ENCODE peak calls at places on chromosomes 12 and 14, in six cellular contexts. X, T, M, N, O and J are unnamed samples.

GRCh38 chr12:68745376-68745903 is 536 bp upstream of the SLC35E3 start:
- DNase-seq in X (no peak), N (no peak), O (peak), M (no peak), T (no peak), J (no peak)

GRCh38 chr14:79947440-79947839 is 263.9 kb downstream of the DIO2 start:
- DNase-seq in O (no peak), X (no peak), M (no peak), N (no peak), T (no peak), J (peak)

GRCh38 chr14:89616425-89617141 is 199.6 kb upstream of the FOXN3 start:
- DNase-seq in X (no peak), N (peak), T (peak), O (no peak), M (no peak), J (no peak)

GRCh38 chr12:103880299-103881142 is 39.5 kb upstream of the NT5DC3 start:
- DNase-seq in X (no peak), T (no peak), N (no peak), O (peak), M (no peak), J (no peak)

GRCh38 chr12:80580254-80580653 is 127.2 kb upstream of the MYF6 start:
- DNase-seq in X (no peak), O (peak), T (peak), M (no peak), N (no peak), J (no peak)

GRCh38 chr12:81365284-81365683 is 287.4 kb downstream of the ACSS3 start:
- DNase-seq in O (no peak), X (no peak), N (no peak), T (no peak), M (no peak), J (no peak)

GRCh38 chr14:92510972-92511371 is 2.6 kb upstream of the RIN3 start:
- DNase-seq in M (no peak), X (peak), T (no peak), N (no peak), O (peak), J (peak)

GRCh38 chr14:61812347-61813100 is 50.3 kb downstream of the SNAPC1 start:
- DNase-seq in O (no peak), N (no peak), X (peak), T (peak), M (peak), J (peak)

GRCh38 chr12:22042981-22043669 is 2.9 kb upstream of the CMAS start:
- DNase-seq in N (no peak), O (peak), M (no peak), T (peak), X (no peak), J (no peak)

GRCh38 chr14:75222208-75222701 is 45.8 kb upstream of the TMED10 start:
- DNase-seq in O (peak), T (peak), M (no peak), N (no peak), X (no peak), J (no peak)

GRCh38 chr12:12721251-12721689 is 4.1 kb downstream of the CDKN1B start:
- DNase-seq in X (no peak), N (no peak), M (no peak), O (no peak), T (peak), J (no peak)

GRCh38 chr14:93954900-93955891 is 21.2 kb downstream of the ASB2 start:
- DNase-seq in O (no peak), M (no peak), N (peak), T (no peak), X (no peak), J (no peak)

GRCh38 chr12:113684053-113684907 is 212.6 kb upstream of the LHX5 start:
- DNase-seq in M (no peak), X (peak), T (peak), N (no peak), O (no peak), J (peak)

GRCh38 chr14:58747181-58747580 is 109.4 kb downstream of the DACT1 start:
- DNase-seq in O (no peak), M (peak), T (peak), X (no peak), N (no peak), J (no peak)

GRCh38 chr12:52307836-52308806 is 13.1 kb downstream of the KRT83 start:
- DNase-seq in M (no peak), T (peak), N (peak), X (peak), O (peak), J (peak)

GRCh38 chr14:60777856-60778578 is 43.5 kb downstream of the MNAT1 start:
- DNase-seq in O (peak), T (peak), N (no peak), M (no peak), X (no peak), J (no peak)

GRCh38 chr12:7966558-7966957 is 30.6 kb upstream of the SLC2A3 start:
- DNase-seq in X (no peak), N (no peak), M (no peak), O (no peak), T (peak), J (no peak)

GRCh38 chr14:103161054-103161397 is 37.8 kb downstream of the TNFAIP2 start:
- DNase-seq in M (no peak), T (peak), N (no peak), O (no peak), X (no peak), J (no peak)

GRCh38 chr12:107110519-107110859 is 17.1 kb upstream of the CRY1 start:
- DNase-seq in O (no peak), N (no peak), T (no peak), X (no peak), M (no peak), J (no peak)

GRCh38 chr12:749871-750270 is 2.5 kb upstream of the WNK1 start:
- DNase-seq in M (no peak), O (no peak), N (no peak), X (no peak), T (no peak), J (no peak)
- H3K27ac ChIP-seq in M (no peak), O (no peak), N (no peak), X (no peak), T (no peak), J (peak)

GRCh38 chr14:24940213-24940783 is 109.6 kb downstream of the STXBP6 start:
- DNase-seq in N (no peak), X (no peak), O (no peak), M (no peak), T (no peak), J (no peak)

GRCh38 chr14:24941719-24942118 is 108.2 kb downstream of the STXBP6 start:
- DNase-seq in T (no peak), X (no peak), M (no peak), O (no peak), N (no peak), J (no peak)

GRCh38 chr14:24944800-24945199 is 105.1 kb downstream of the STXBP6 start:
- DNase-seq in M (no peak), O (no peak), X (no peak), T (no peak), N (no peak), J (no peak)

GRCh38 chr14:24938593-24938992 is 111.4 kb downstream of the STXBP6 start:
- DNase-seq in O (no peak), X (peak), T (peak), M (no peak), N (no peak), J (no peak)

DNA sequence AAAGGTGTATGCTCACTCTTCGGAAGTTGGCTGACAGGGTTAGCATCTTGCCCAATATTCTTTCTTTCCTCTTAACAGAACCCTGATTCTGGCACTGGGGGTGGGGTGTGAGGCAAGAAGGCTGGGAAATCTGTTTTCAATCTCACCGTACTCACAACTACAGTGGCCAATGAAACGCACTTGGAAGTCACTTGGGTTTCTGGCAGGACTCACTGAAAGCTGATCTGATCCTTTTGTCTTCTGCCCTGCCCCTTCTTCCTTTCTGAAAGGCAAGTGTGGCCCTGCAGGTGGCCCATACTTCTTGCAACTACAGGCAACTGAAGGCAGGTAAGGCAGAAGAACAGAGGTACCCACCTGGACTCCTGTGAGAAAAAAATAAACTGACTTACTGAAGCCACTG is 106.9 kb downstream of the STXBP6 start:
- DNase-seq in T (no peak), O (no peak), M (no peak), N (no peak), X (peak), J (no peak)
- TF ChIP-seq CTCF in T (no peak), O (no peak), M (no peak), N (no peak), X (no peak), J (no peak)

DNA sequence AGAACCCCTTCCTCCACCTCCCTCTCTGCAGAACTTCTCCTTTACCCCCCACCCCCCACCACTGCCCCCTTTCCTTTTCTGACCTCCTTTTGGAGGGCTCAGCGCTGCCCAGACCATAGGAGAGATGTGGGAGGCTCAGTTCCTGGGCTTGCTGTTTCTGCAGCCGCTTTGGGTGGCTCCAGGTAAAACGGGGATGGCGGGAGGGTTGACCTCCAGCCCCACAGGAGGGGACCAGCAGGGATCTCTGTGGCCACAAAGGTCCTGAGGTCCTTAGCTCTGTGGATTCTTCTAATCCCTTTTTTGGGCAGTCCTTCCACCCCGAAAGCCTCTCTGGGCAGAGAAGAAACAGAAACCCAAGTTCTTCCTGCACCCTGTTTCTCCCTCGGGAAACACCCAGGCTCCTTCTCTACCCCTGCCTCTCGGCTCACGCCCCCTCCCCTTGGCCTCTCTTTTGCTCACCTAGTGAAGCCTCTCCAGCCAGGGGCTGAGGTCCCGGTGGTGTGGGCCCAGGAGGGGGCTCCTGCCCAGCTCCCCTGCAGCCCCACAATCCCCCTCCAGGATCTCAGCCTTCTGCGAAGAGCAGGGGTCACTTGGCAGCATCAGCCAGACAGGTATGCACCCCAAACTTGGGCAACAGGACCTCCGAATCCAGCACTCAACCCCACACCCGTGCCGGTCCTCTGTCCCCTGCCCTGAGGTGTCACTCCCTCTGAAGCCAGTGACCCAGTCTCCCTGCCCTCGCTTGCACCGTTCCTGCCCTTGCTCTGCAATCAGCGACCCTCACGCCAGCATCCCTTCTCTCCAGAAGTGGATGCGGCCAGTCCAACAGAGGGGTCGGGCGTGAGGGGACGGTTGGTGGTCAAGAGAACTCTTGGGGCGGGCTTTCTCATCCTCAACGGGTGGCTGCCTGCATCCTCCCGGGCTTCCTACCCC is 675 bp downstream of the LAG3 start:
- DNase-seq in T (no peak), X (peak), N (no peak), O (no peak), M (no peak), J (no peak)
- H3K27ac ChIP-seq in T (no peak), X (no peak), N (no peak), O (peak), M (peak), J (peak)

DNA sequence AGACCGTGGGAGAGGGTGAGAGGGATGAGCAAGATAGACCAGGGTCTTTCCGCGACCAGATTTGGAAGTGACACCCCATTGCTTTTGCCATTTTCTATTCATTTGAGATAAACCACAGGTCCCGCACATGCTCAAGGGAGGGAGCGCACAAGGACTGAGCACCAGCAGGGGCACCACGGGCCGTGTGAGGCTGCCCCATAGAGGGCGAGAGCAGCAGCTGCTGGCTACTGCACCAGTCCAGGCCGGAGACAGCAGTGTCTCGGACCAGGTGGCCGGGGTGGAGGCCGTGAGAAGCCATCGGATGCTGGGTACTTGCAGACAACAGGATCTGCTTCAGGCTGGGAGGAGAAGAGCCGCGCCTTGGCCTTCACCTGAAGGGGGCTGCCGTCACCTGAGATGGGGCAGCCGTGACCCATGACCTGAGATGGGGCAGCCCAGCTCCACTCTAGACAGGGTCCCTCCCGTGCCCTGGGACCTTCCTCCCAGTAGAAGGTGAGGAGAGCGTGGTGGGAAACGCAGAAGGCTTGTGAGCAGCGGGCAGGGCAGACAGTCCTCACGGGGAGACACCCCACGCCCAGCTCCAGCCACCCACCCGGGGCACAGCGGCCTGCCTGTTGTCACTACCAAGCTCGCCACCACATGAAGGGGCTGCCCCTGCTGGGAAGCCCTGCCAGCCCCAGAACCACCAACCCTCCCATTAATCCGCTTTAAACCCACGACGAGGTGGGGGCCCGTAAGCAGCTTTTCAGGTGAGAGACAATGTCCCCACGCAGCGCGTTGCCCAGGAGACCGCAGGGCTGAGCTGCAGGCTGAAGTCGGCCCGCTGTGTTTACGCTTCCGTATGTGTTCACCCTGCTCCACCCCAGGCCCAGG is 61.7 kb upstream of the FBRSL1 start:
- DNase-seq in T (no peak), N (no peak), M (no peak), O (no peak), X (peak), J (peak)
- TF ChIP-seq CTCF in T (no peak), N (no peak), M (no peak), O (no peak), X (peak), J (peak)

GRCh38 chr14:50423529-50423928 is 26.8 kb upstream of the CDKL1 start:
- DNase-seq in T (no peak), O (no peak), X (no peak), M (no peak), N (no peak), J (no peak)

GRCh38 chr14:50421499-50421898 is 24.8 kb upstream of the CDKL1 start:
- DNase-seq in T (no peak), M (no peak), N (no peak), O (no peak), X (no peak), J (no peak)

GRCh38 chr14:50425105-50425504 is 28.4 kb upstream of the CDKL1 start:
- DNase-seq in T (no peak), N (no peak), M (no peak), X (no peak), O (no peak), J (no peak)

GRCh38 chr14:50425816-50426215 is 29.1 kb upstream of the CDKL1 start:
- DNase-seq in N (no peak), O (no peak), M (no peak), T (peak), X (no peak), J (no peak)
- H3K27ac ChIP-seq in N (no peak), O (no peak), M (no peak), T (no peak), X (no peak), J (no peak)

DNA sequence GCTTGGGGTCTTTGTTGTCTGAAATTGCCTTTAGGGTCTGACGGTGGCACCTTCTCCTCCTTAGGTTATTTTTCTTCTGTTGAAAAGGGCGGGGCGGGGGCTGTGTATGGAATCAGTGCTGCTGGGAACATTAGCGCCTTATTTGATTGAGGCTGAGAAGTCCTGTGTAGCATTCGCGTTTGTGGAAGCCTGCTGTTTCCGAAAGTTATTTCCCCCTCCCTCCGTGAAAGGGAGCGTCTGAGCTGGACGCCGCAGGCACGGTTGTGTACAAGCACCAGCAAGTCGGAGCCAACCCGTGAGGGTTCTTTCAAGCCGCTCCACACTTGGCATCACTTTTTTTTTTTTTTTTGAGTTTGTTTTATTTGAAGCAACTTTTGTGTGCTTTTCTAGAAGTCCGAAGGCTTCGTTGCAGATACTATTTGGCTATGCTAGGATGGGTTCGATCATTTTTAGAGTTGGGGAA is 1.1 kb downstream of the SYNE2 start:
- DNase-seq in T (peak), O (peak), X (peak), N (peak), M (peak), J (peak)
- TF ChIP-seq CTCF in T (no peak), O (no peak), X (no peak), N (no peak), M (no peak), J (no peak)

GRCh38 chr12:130987151-130987931 is 33.6 kb downstream of the ADGRD1 start:
- DNase-seq in T (no peak), M (no peak), N (no peak), X (no peak), O (no peak), J (no peak)
- H3K27ac ChIP-seq in T (no peak), M (no peak), N (no peak), X (no peak), O (no peak), J (no peak)

DNA sequence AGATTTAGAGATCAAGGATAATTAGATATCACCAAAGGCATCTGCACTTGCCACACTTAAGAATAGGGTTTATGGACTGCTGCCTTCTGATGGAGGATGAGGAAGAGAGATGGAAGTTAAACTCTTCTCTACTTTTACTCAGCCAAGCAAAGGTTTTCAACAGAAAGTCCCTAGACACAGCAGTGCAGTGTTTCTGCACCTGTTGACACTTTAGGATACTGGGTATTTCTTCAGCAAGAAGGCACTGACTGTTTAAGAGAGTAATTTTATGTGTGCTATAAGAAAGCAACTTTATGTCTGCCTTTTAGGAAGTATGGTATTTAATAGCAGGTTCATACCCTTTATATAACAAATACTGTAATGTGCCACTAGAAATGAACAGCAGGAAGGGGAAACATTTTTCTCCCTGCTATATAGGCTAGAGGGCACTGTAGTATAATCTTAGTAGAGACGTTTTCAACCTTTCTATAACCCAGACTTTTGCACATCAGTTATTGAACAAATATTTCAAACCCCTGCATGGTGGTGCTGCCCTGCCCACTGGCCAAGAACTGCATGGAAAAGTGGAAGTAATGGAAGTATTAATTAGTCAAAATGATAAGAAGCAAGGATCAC is 225.0 kb upstream of the GRIP1 start:
- DNase-seq in N (no peak), T (no peak), O (peak), X (no peak), M (no peak), J (no peak)
- TF ChIP-seq CTCF in N (no peak), T (no peak), O (no peak), X (peak), M (no peak), J (no peak)

DNA sequence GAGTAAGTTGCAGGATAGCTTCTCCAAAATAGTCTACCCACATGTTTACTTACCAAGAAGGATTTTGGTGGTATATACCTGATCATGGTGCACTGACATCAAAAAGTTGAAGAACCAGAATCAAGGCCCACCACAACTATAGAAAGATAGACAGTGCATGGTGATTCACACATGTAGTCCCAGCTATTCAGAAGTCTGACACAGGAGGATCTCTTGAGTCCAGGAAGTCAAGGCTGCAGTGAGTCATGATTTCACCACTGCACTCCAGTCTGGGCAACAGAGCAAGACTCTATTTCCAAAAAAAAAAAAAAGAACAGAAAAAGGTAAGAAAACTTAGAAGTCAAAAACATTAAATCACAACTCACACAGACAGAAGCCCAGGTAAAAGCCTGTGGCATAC is 422.2 kb upstream of the FOXG1 start:
- DNase-seq in X (no peak), T (peak), M (no peak), O (no peak), N (no peak), J (no peak)
- H3K27ac ChIP-seq in X (no peak), T (no peak), M (no peak), O (no peak), N (no peak), J (no peak)